ENCODE peak calls at places on chromosomes 3 and 15, in nine cellular contexts. V, C, X, Q, O, T, M, D and P are unnamed samples.
A peak's percentile ranks its signal among the peaks of the same experiment; 100 is the strongest.

GRCh38 chr15:34757262-34757661 is 2.5 kb upstream of the GJD2 start:
- DNase-seq in T (no peak), M (no peak), O (no peak), C (no peak), V (no peak), Q (no peak), D (no peak), X (no peak), P (no peak)

GRCh38 chr3:117165611-117166051 is 456.1 kb downstream of the TUSC7 start:
- DNase-seq in D (no peak), M (no peak), C (no peak), X (no peak), T (no peak), O (peak; percentile 81), Q (no peak), V (no peak), P (no peak)

GRCh38 chr3:77412591-77412990 is 372.7 kb downstream of the ROBO2 start:
- DNase-seq in O (no peak), V (no peak), T (no peak), X (no peak), M (no peak), D (no peak), C (no peak), Q (no peak), P (no peak)

GRCh38 chr3:57354768-57355167 is 62.3 kb upstream of the ASB14 start:
- DNase-seq in C (no peak), T (no peak), O (no peak), X (no peak), M (no peak), Q (no peak), V (no peak), D (no peak), P (no peak)

GRCh38 chr3:13574083-13574797 is 25.3 kb downstream of the FBLN2 start:
- DNase-seq in D (no peak), T (peak; percentile 95), O (no peak), X (no peak), V (no peak), C (peak; percentile 71), M (no peak), Q (peak; percentile 62), P (no peak)

GRCh38 chr3:50516048-50516871 is 12.8 kb upstream of the CACNA2D2 start:
- DNase-seq in O (peak; percentile 89), M (no peak), Q (peak; percentile 91), V (no peak), D (no peak), T (peak; percentile 88), C (no peak), X (peak; percentile 82), P (peak; percentile 57)

GRCh38 chr3:16743276-16743675 is 138.1 kb upstream of the DAZL start:
- DNase-seq in O (no peak), T (no peak), D (no peak), X (no peak), M (no peak), V (no peak), Q (no peak), C (no peak), P (no peak)

GRCh38 chr3:60504827-60505457 is 746.3 kb downstream of the FHIT start:
- DNase-seq in V (no peak), M (no peak), X (no peak), C (no peak), T (no peak), D (no peak), Q (no peak), O (no peak), P (no peak)

GRCh38 chr3:52253314-52254260 is 8.0 kb downstream of the PPM1M start:
- DNase-seq in Q (peak; percentile 4), D (no peak), X (no peak), O (no peak), V (peak; percentile 93), T (no peak), C (peak; percentile 78), M (peak; percentile 91), P (no peak)

GRCh38 chr3:19866751-19867347 is 67.2 kb downstream of the EFHB start:
- DNase-seq in C (no peak), Q (peak; percentile 79), O (peak; percentile 77), X (peak; percentile 14), T (peak; percentile 61), D (no peak), M (peak; percentile 63), V (peak; percentile 25), P (no peak)

GRCh38 chr3:7630925-7631324 is 770.0 kb downstream of the GRM7 start:
- DNase-seq in O (peak; percentile 8), D (peak; percentile 67), Q (peak; percentile 48), V (no peak), T (peak; percentile 79), M (no peak), X (peak; percentile 30), C (peak; percentile 75), P (no peak)

GRCh38 chr3:165185707-165186327 is 10.4 kb downstream of the SLITRK3 start:
- DNase-seq in V (peak; percentile 12), X (peak; percentile 27), M (peak; percentile 59), Q (peak; percentile 88), T (peak; percentile 64), O (peak; percentile 84), D (peak; percentile 66), C (no peak), P (no peak)

GRCh38 chr3:4507010-4507596 is 14.0 kb downstream of the ITPR1 start:
- DNase-seq in O (no peak), X (no peak), M (peak; percentile 58), V (no peak), Q (no peak), D (no peak), C (no peak), T (no peak), P (no peak)

GRCh38 chr3:39519554-39519953 is 52.1 kb downstream of the MOBP start:
- DNase-seq in M (no peak), X (no peak), Q (no peak), T (no peak), C (no peak), V (no peak), O (no peak), D (no peak), P (no peak)

GRCh38 chr15:34354286-34354685 is 11.2 kb downstream of the NUTM1 start:
- DNase-seq in C (peak; percentile 50), V (no peak), T (no peak), D (no peak), Q (no peak), M (no peak), O (no peak), X (no peak), P (no peak)

GRCh38 chr3:193853511-193854219 is 260.7 kb downstream of the OPA1 start:
- DNase-seq in D (no peak), Q (no peak), C (no peak), M (no peak), V (no peak), X (no peak), O (no peak), T (no peak), P (no peak)

GRCh38 chr15:62066663-62067447 is at the start of gene C2CD4A:
- DNase-seq in D (peak; percentile 79), M (peak; percentile 41), C (peak; percentile 88), Q (peak; percentile 91), V (peak; percentile 58), X (peak; percentile 52), T (no peak), O (peak; percentile 91), P (peak; percentile 61)
- H3K4me1 ChIP-seq in D (no peaks in the 10 kb centered on the region), M (peaks cover 9% of the 10 kb centered on the region), C (no peaks in the 10 kb centered on the region), Q (peaks cover 12% of the 10 kb centered on the region), V (peaks cover 23% of the 10 kb centered on the region), X (peaks cover 7% of the 10 kb centered on the region), T (no peaks in the 10 kb centered on the region), O (peaks cover 16% of the 10 kb centered on the region), P (no peaks in the 10 kb centered on the region)

GRCh38 chr3:34669490-34669889 is 871.1 kb downstream of the PDCD6IP start:
- DNase-seq in X (no peak), T (no peak), O (no peak), C (no peak), V (no peak), Q (no peak), M (no peak), D (no peak), P (no peak)

DNA sequence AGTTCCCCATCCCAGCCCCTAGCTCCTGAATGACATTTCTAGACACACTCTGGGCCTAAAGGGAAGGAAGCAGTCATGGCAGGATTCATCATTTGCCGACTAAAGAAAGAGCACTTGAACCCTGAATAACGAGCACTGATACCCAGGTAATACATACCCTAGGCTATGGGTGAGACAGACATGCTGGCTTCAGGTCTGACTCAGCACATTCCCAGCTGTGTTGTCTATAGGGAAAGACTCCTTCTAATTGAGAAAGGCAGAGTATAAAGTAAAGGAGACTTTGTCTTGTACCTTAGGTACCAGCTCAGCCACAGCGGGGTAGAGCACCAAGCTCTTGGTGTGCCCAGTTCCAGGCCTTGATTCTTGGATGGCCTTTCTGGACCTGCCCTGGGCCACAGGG is 870.5 kb downstream of the PDCD6IP start:
- DNase-seq in D (no peak), Q (no peak), C (no peak), X (no peak), M (no peak), O (no peak), V (no peak), T (no peak), P (no peak)
- H3K4me1 ChIP-seq in D (no peaks in the 10 kb centered on the region), Q (no peaks in the 10 kb centered on the region), C (no peaks in the 10 kb centered on the region), X (no peaks in the 10 kb centered on the region), M (no peaks in the 10 kb centered on the region), O (no peaks in the 10 kb centered on the region), V (no peaks in the 10 kb centered on the region), T (no peaks in the 10 kb centered on the region), P (no peaks in the 10 kb centered on the region)

DNA sequence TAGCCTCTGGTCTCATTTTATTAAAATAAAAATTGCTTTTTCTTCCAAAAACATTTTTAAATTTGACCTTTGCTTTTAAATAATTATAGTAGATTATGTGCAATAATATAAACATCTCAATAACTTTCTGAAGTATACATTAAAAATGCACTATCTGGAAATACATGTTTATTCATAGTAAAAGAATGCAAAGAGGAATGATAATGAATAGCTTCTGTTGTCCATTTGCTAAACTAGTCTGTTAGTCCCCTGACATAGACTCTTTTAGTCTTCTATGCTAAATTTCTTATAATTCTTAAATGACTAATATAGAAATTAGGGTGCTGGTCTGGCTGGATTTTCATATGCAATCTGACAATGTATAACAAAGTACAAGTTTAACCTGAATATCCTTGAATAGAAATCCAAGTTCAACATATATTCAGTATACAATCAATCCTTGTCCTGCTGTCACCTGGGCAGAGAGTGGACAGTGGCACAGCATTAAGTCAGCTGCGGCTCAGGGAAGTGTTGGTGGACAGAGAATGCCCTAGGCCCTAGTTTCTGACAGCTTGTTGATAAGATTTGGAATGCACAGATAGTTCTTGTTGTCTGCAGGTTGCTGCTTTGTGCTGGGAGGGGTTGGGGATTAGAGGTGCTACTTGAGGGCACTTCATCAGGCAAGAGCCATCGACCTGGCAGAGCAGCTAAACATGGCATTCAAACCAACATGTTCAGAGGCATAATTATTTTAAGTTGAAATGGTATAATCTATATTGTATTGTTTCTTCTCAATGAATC is 161.7 kb downstream of the MBNL1 start:
- DNase-seq in T (no peak), X (peak; percentile 47), C (no peak), Q (no peak), O (peak; percentile 10), D (no peak), M (no peak), V (no peak), P (no peak)
- H3K4me1 ChIP-seq in T (peaks cover 14% of the 10 kb centered on the region), X (peaks cover 19% of the 10 kb centered on the region), C (no peaks in the 10 kb centered on the region), Q (peaks cover 14% of the 10 kb centered on the region), O (no peaks in the 10 kb centered on the region), D (no peaks in the 10 kb centered on the region), M (no peaks in the 10 kb centered on the region), V (peaks cover 36% of the 10 kb centered on the region), P (no peaks in the 10 kb centered on the region)

DNA sequence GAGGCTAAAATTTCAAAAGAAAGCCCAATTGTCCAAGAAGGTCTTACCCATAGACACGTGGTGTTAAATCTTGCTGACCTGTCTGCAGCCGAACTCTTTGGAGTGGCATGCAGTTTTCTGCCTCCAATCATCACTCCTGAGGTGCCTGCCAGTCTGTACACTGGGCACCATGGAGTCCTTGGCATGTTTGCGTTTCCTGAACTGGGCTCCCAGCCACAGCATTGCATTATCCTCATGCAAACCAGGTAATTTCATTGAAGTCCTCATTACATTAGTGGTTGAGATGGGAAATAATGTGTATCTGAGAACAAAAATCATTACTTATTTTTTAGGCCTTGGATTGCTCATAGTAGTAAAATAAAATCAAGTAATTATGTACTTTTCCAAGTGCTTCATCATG is 152.3 kb downstream of the AKAP13 start:
- DNase-seq in X (no peak), M (no peak), D (no peak), O (no peak), Q (no peak), C (no peak), V (no peak), T (no peak), P (no peak)
- H3K4me1 ChIP-seq in X (peaks cover 23% of the 10 kb centered on the region), M (peaks cover 45% of the 10 kb centered on the region), D (no peaks in the 10 kb centered on the region), O (peaks cover 10% of the 10 kb centered on the region), Q (no peaks in the 10 kb centered on the region), C (peaks cover 4% of the 10 kb centered on the region), V (peaks cover 33% of the 10 kb centered on the region), T (peaks cover 8% of the 10 kb centered on the region), P (peaks cover 3% of the 10 kb centered on the region)